ENCODE peak calls at places on chromosomes 1 and 21, in five cellular contexts. T, H, Y, J and D are unnamed samples.

GRCh38 chr1:154689063-154689462 is 81.1 kb upstream of the ADAR start:
- DNase-seq in T (no peak), H (no peak), Y (no peak), J (no peak), D (no peak)

GRCh38 chr1:14889937-14890440 is 263.6 kb upstream of the TMEM51 start:
- DNase-seq in T (no peak), H (no peak), Y (no peak), J (no peak), D (no peak)

GRCh38 chr1:92577251-92577895 is 90.6 kb upstream of the GFI1 start:
- DNase-seq in T (no peak), H (no peak), Y (no peak), J (no peak), D (no peak)

GRCh38 chr1:182761396-182762395 is 27.9 kb upstream of the NPL start:
- DNase-seq in T (no peak), H (no peak), Y (no peak), J (no peak), D (no peak)

GRCh38 chr1:116870322-116870721 is 39.4 kb upstream of the PTGFRN start:
- DNase-seq in T (no peak), H (no peak), Y (no peak), J (no peak), D (no peak)

GRCh38 chr21:34017127-34017961 is 56.0 kb upstream of the MRPS6 start:
- DNase-seq in T (no peak), H (no peak), Y (no peak), J (no peak), D (no peak)

GRCh38 chr1:161209790-161210409 is 5.2 kb upstream of the FCER1G start:
- DNase-seq in T (peak; percentile 84), H (peak; percentile 89), Y (peak; percentile 55), J (peak; percentile 90), D (peak; percentile 52)

GRCh38 chr1:157117527-157118057 is 18.0 kb upstream of the ETV3L start:
- DNase-seq in T (peak; percentile 37), H (no peak), Y (no peak), J (no peak), D (no peak)

GRCh38 chr1:85465099-85465790 is at the start of gene DDAH1:
- DNase-seq in T (peak; percentile 88), H (peak; percentile 75), Y (no peak), J (peak; percentile 70), D (peak; percentile 67)

GRCh38 chr1:156241926-156242325 is at the start of gene BGLAP:
- DNase-seq in T (no peak), H (no peak), Y (no peak), J (no peak), D (no peak)

GRCh38 chr1:200968469-200969410 is 54.8 kb downstream of the KIF21B start:
- DNase-seq in T (no peak), H (no peak), Y (no peak), J (no peak), D (no peak)

GRCh38 chr21:45416619-45417018 is 11.7 kb downstream of the COL18A1 start:
- DNase-seq in T (no peak), H (no peak), Y (no peak), J (no peak), D (no peak)

GRCh38 chr1:29631361-29631760 is 395.0 kb downstream of the PTPRU start:
- DNase-seq in T (no peak), H (no peak), Y (no peak), J (no peak), D (no peak)

GRCh38 chr1:201176931-201177330 is 13.7 kb upstream of the IGFN1 start:
- DNase-seq in T (peak; percentile 38), H (no peak), Y (no peak), J (no peak), D (no peak)

GRCh38 chr1:225824522-225824921 is 14.6 kb downstream of the EPHX1 start:
- DNase-seq in T (no peak), H (no peak), Y (no peak), J (no peak), D (no peak)

GRCh38 chr1:229410692-229411433 is 23.0 kb downstream of the ACTA1 start:
- DNase-seq in T (no peak), H (peak; percentile 58), Y (no peak), J (peak; percentile 38), D (peak; percentile 25)

GRCh38 chr21:33286600-33287456 is 20.7 kb downstream of the IL10RB start:
- DNase-seq in T (no peak), H (no peak), Y (no peak), J (no peak), D (peak; percentile 59)

GRCh38 chr1:182263706-182264105 is 127.9 kb downstream of the GLUL start:
- DNase-seq in T (no peak), H (no peak), Y (no peak), J (no peak), D (no peak)

GRCh38 chr1:112395261-112395831 is 668 bp upstream of the CTTNBP2NL start:
- DNase-seq in T (no peak), H (peak; percentile 31), Y (no peak), J (no peak), D (no peak)

GRCh38 chr21:45011426-45011825 is 63.0 kb upstream of the ADARB1 start:
- DNase-seq in T (no peak), H (no peak), Y (no peak), J (no peak), D (no peak)

GRCh38 chr1:67336157-67336556 is 28.5 kb downstream of the IL12RB2 start:
- DNase-seq in T (no peak), H (no peak), Y (no peak), J (no peak), D (no peak)
- H3K4me1 ChIP-seq in T (no peaks in the 10 kb centered on the region), H (peaks cover 9% of the 10 kb centered on the region), Y (no peaks in the 10 kb centered on the region), J (peaks cover 17% of the 10 kb centered on the region), D (no peaks in the 10 kb centered on the region)

GRCh38 chr1:43671626-43672330 is 21.8 kb downstream of the KDM4A start:
- DNase-seq in T (no peak), H (no peak), Y (no peak), J (no peak), D (no peak)
- H3K4me1 ChIP-seq in T (no peaks in the 10 kb centered on the region), H (no peaks in the 10 kb centered on the region), Y (no peaks in the 10 kb centered on the region), J (no peaks in the 10 kb centered on the region), D (peaks cover 6% of the 10 kb centered on the region)

GRCh38 chr1:63865561-63865960 is 91.7 kb downstream of the ROR1 start:
- DNase-seq in T (no peak), H (no peak), Y (no peak), J (no peak), D (no peak)
- H3K4me1 ChIP-seq in T (no peaks in the 10 kb centered on the region), H (peaks cover 51% of the 10 kb centered on the region), Y (no peaks in the 10 kb centered on the region), J (no peaks in the 10 kb centered on the region), D (no peaks in the 10 kb centered on the region)

GRCh38 chr1:17584539-17584938 is 45.0 kb downstream of the ARHGEF10L start:
- DNase-seq in T (no peak), H (no peak), Y (no peak), J (no peak), D (no peak)
- H3K4me1 ChIP-seq in T (peaks cover 17% of the 10 kb centered on the region), H (peaks cover 36% of the 10 kb centered on the region), Y (no peaks in the 10 kb centered on the region), J (peaks cover 5% of the 10 kb centered on the region), D (peaks cover 24% of the 10 kb centered on the region)